ENCODE peak calls at places on chromosomes 2 and 18, in seven cellular contexts. O, A, P, T, G, E and C are unnamed samples.

GRCh38 chr2:30871980-30872789 is 64.9 kb upstream of the CAPN13 start:
- DNase-seq in O (peak; percentile 70), E (no peak), P (peak; percentile 92), T (no peak), G (no peak), A (no peak), C (peak; percentile 58)

GRCh38 chr2:53829252-53829651 is 30.5 kb downstream of the GPR75 start:
- DNase-seq in P (no peak), O (no peak), G (no peak), E (no peak), A (no peak), T (no peak), C (no peak)

GRCh38 chr2:158004131-158004530 is 97.5 kb upstream of the UPP2 start:
- DNase-seq in E (no peak), A (no peak), T (no peak), P (peak; percentile 55), O (peak; percentile 60), G (no peak), C (peak; percentile 59)

GRCh38 chr2:241217320-241218031 is 29.0 kb downstream of the ANO7 start:
- DNase-seq in E (peak; percentile 80), G (peak; percentile 11), O (peak; percentile 54), A (peak; percentile 14), P (peak; percentile 16), T (peak; percentile 90), C (peak; percentile 75)

GRCh38 chr2:181552808-181553207 is 95.6 kb downstream of the ITGA4 start:
- DNase-seq in P (peak; percentile 97), O (peak; percentile 83), G (no peak), T (no peak), A (no peak), E (no peak), C (peak; percentile 60)

GRCh38 chr2:147425437-147426038 is 419.3 kb upstream of the ACVR2A start:
- DNase-seq in E (no peak), P (no peak), A (no peak), O (no peak), G (no peak), T (no peak), C (no peak)

GRCh38 chr2:172710584-172711024 is 25.0 kb upstream of the RAPGEF4 start:
- DNase-seq in G (peak; percentile 82), O (peak; percentile 94), T (no peak), A (peak; percentile 17), P (peak; percentile 83), E (peak; percentile 52), C (peak; percentile 84)

GRCh38 chr2:183244300-183244849 is 120.1 kb downstream of the NUP35 start:
- DNase-seq in E (no peak), G (no peak), T (no peak), O (no peak), P (no peak), A (no peak), C (no peak)

GRCh38 chr2:95346738-95347671 is 49.9 kb downstream of the KCNIP3 start:
- DNase-seq in P (no peak), A (no peak), O (no peak), T (peak; percentile 85), E (peak; percentile 71), G (no peak), C (peak; percentile 19)

GRCh38 chr2:105337122-105338019 is at the start of gene C2orf49:
- DNase-seq in T (peak; percentile 91), A (peak; percentile 84), E (peak; percentile 95), P (peak; percentile 83), G (peak; percentile 10), O (peak; percentile 82), C (peak; percentile 77)

GRCh38 chr2:224865016-224865415 is 148.9 kb upstream of the CCDC195 start:
- DNase-seq in G (peak; percentile 37), E (no peak), O (no peak), P (no peak), A (no peak), T (no peak), C (no peak)

GRCh38 chr18:1014496-1014895 is 109.8 kb downstream of the ADCYAP1 start:
- DNase-seq in O (no peak), E (no peak), P (no peak), G (no peak), A (no peak), T (no peak), C (no peak)

GRCh38 chr18:49972535-49972934 is 159.2 kb upstream of the ACAA2 start:
- DNase-seq in T (no peak), E (no peak), G (no peak), A (no peak), O (no peak), P (no peak), C (no peak)

GRCh38 chr2:195985731-195986130 is 82.9 kb downstream of the DNAH7 start:
- DNase-seq in G (no peak), E (no peak), P (no peak), A (no peak), T (no peak), O (no peak), C (no peak)

GRCh38 chr2:29166237-29166630 is 51.0 kb downstream of the CLIP4 start:
- DNase-seq in O (no peak), E (no peak), P (no peak), T (no peak), G (no peak), A (no peak), C (no peak)

GRCh38 chr2:120204417-120204816 is 18.8 kb downstream of the TMEM185B start:
- DNase-seq in E (no peak), O (no peak), G (no peak), P (no peak), T (no peak), A (no peak), C (no peak)

GRCh38 chr2:39538713-39539112 is 101.6 kb upstream of the MAP4K3 start:
- DNase-seq in A (no peak), T (no peak), O (peak; percentile 40), G (no peak), E (no peak), P (no peak), C (no peak)

GRCh38 chr18:24014986-24015896 is 687 bp downstream of the TTC39C start:
- DNase-seq in T (peak; percentile 80), O (peak; percentile 43), G (peak; percentile 80), E (no peak), A (peak; percentile 44), P (peak; percentile 36), C (peak; percentile 30)

GRCh38 chr2:199458017-199458805 is 472 bp upstream of the SATB2 start:
- DNase-seq in A (no peak), E (peak; percentile 76), G (no peak), T (peak; percentile 82), P (no peak), O (no peak), C (peak; percentile 38)

GRCh38 chr2:195533771-195534642 is 123.0 kb upstream of the SLC39A10 start:
- DNase-seq in O (peak; percentile 84), P (peak; percentile 70), T (no peak), G (peak; percentile 90), E (no peak), A (peak; percentile 46), C (peak; percentile 17)

GRCh38 chr2:43707255-43707654 is 31.0 kb upstream of the C1GALT1C1L start:
- DNase-seq in A (no peak), P (peak; percentile 18), T (no peak), G (peak; percentile 71), E (no peak), O (no peak), C (peak; percentile 58)

GRCh38 chr2:20221939-20222768 is 2.8 kb downstream of the SDC1 start:
- DNase-seq in A (no peak), T (no peak), E (no peak), P (no peak), O (peak; percentile 64), G (no peak), C (no peak)
- TF ChIP-seq CTCF in A (no peak), T (no peak), E (no peak), P (no peak), O (no peak), G (no peak), C (no peak)

DNA sequence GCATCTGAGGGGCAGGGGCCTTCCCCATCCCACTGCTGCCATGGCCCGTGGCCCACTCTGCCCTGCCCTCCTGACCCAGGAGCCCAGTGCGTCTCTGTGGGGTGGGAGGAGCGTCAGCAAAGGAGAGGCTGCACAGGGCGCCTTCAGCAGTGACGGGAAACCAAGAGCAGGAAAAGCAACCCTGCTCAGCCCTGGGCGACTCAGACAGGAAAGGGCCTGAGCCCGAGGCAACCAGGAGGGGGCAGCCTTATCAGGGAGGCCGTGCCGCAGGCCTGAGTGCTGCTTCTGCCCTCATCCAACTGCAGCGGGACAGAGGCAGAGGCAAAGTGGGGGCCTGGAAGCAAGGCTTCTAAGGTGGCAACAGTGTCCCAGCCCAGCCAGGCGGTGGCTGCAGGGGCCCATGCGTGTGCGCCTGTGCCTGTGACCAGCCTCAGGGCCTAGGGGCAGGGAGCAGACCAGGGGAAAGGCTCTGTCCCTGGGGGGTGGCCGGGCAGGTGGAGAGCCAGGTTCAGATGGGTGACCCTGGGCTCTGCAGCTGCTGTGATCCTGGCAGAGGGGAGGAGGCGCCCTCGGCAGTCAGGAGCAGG is 23.3 kb upstream of the ALPI start:
- DNase-seq in P (no peak), A (no peak), G (no peak), T (peak; percentile 54), O (no peak), E (peak; percentile 87), C (no peak)
- TF ChIP-seq CTCF in P (peak; percentile 33), A (no peak), G (peak; percentile 15), T (no peak), O (no peak), E (peak; percentile 78), C (no peak)

GRCh38 chr2:233638836-233639235 is 2.6 kb downstream of the UGT1A10 start:
- DNase-seq in T (no peak), A (no peak), E (no peak), P (no peak), G (no peak), O (no peak), C (no peak)
- TF ChIP-seq CTCF in T (no peak), A (no peak), E (no peak), P (peak; percentile 25), G (no peak), O (no peak), C (no peak)

DNA sequence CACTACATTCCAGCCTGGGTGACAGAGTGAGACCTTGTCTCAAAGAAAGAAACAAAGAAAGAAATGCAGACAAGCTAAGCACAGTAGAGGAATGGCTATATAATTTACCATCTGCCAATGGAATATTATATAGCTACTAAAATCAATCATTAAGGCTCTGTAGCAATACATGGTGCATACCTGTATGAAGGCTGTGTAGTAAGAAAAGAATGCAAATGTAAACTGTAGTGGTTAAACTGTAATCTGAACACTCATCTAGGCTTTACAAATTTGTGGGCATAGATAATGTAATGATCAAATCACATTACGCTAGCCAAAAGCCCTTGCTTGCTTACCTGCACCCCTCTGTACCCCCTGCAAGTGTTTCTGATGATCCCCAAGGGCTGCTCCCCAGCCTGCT is 230.9 kb downstream of the LTBP1 start:
- DNase-seq in A (no peak), T (no peak), P (no peak), O (no peak), E (no peak), G (no peak), C (no peak)
- TF ChIP-seq CTCF in A (no peak), T (no peak), P (no peak), O (no peak), E (no peak), G (no peak), C (no peak)

DNA sequence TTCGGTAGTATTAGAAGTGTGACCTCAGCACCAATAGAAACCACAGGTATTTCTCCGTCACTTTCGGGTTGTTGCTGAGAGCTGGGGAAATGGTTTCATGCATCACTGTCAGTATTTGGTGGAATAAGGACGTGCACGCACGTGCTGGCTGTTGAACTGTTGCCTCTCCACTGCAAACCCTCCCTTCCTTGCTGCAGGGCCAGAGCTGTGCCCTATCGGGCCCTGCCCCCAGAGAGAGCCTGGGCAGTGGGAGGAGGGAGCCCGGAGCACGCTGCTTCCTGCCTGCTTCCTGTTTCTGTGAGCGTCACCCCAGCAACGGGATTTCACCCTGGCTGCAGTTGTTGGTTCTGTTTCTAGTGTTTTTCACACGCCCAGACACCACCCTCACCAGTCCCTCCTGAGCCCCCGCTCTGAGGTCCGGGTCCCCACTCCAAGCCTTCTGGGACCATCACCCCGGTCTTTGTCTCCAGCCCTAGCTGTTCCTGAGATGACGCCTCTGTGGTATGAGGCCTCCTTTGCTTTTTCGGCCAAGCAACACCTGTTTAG is 47.4 kb downstream of the LRRFIP1 start:
- DNase-seq in A (peak; percentile 89), E (peak; percentile 76), T (peak; percentile 80), O (peak; percentile 87), P (peak; percentile 78), G (no peak), C (peak; percentile 75)
- TF ChIP-seq CTCF in A (no peak), E (no peak), T (no peak), O (no peak), P (no peak), G (no peak), C (no peak)